ENCODE peak calls at places on chromosomes 6 and 20, in five cellular contexts. One of them, this sample, is unnamed.

GRCh38 chr6:114747995-114748625 is 405.3 kb upstream of the HS3ST5 start:
- DNase-seq in astrocyte: peak; percentile 42
- DNase-seq in neural progenitor cell: peak; percentile 58
- DNase-seq in K562: peak; percentile 19
- DNase-seq in psoas muscle: no peak
- DNase-seq in this sample: peak; percentile 72

GRCh38 chr20:58100731-58101356 is 127.6 kb downstream of the ANKRD60 start:
- DNase-seq in psoas muscle: no peak
- DNase-seq in neural progenitor cell: no peak
- DNase-seq in K562: no peak
- DNase-seq in astrocyte: no peak
- DNase-seq in this sample: no peak

GRCh38 chr6:144715344-144715743 is 430.2 kb downstream of the UTRN start:
- DNase-seq in psoas muscle: no peak
- DNase-seq in K562: no peak
- DNase-seq in neural progenitor cell: no peak
- DNase-seq in astrocyte: no peak
- DNase-seq in this sample: no peak

GRCh38 chr6:70270287-70271005 is 32.4 kb downstream of the COL9A1 start:
- DNase-seq in psoas muscle: no peak
- DNase-seq in K562: no peak
- DNase-seq in neural progenitor cell: peak; percentile 88
- DNase-seq in astrocyte: no peak
- DNase-seq in this sample: no peak

GRCh38 chr6:27830212-27830664 is 82.0 kb downstream of the OR2B2 start:
- DNase-seq in neural progenitor cell: peak; percentile 27
- DNase-seq in psoas muscle: no peak
- DNase-seq in astrocyte: no peak
- DNase-seq in K562: no peak
- DNase-seq in this sample: peak; percentile 44

GRCh38 chr20:53283597-53283996 is 310.0 kb downstream of the ZNF217 start:
- DNase-seq in astrocyte: no peak
- DNase-seq in psoas muscle: no peak
- DNase-seq in K562: no peak
- DNase-seq in neural progenitor cell: no peak
- DNase-seq in this sample: no peak

GRCh38 chr6:52423971-52424381 is 3.8 kb downstream of the EFHC1 start:
- DNase-seq in neural progenitor cell: no peak
- DNase-seq in psoas muscle: no peak
- DNase-seq in K562: no peak
- DNase-seq in astrocyte: peak; percentile 96
- DNase-seq in this sample: peak; percentile 88

GRCh38 chr20:3235661-3236324 is 3.2 kb downstream of the SLC4A11 start:
- DNase-seq in K562: no peak
- DNase-seq in psoas muscle: no peak
- DNase-seq in astrocyte: no peak
- DNase-seq in neural progenitor cell: no peak
- DNase-seq in this sample: peak; percentile 35

GRCh38 chr20:24959591-24960301 is 10.7 kb downstream of the CST7 start:
- DNase-seq in astrocyte: no peak
- DNase-seq in K562: no peak
- DNase-seq in psoas muscle: no peak
- DNase-seq in neural progenitor cell: no peak
- DNase-seq in this sample: no peak

GRCh38 chr20:12916699-12917098 is 92.1 kb upstream of the SPTLC3 start:
- DNase-seq in neural progenitor cell: peak; percentile 5
- DNase-seq in K562: no peak
- DNase-seq in psoas muscle: no peak
- DNase-seq in astrocyte: no peak
- DNase-seq in this sample: no peak

GRCh38 chr6:125829433-125829832 is 38.7 kb downstream of the NCOA7 start:
- DNase-seq in K562: no peak
- DNase-seq in psoas muscle: no peak
- DNase-seq in neural progenitor cell: no peak
- DNase-seq in astrocyte: no peak
- DNase-seq in this sample: no peak

GRCh38 chr6:107062691-107063090 is 34.7 kb downstream of the MTRES1 start:
- DNase-seq in neural progenitor cell: no peak
- DNase-seq in astrocyte: no peak
- DNase-seq in K562: no peak
- DNase-seq in psoas muscle: no peak
- DNase-seq in this sample: no peak

GRCh38 chr6:167130008-167130677 is 7.2 kb downstream of the CCR6 start:
- DNase-seq in astrocyte: no peak
- DNase-seq in psoas muscle: no peak
- DNase-seq in neural progenitor cell: no peak
- DNase-seq in K562: no peak
- DNase-seq in this sample: no peak

GRCh38 chr6:75145211-75145610 is 60.6 kb downstream of the COL12A1 start:
- DNase-seq in K562: no peak
- DNase-seq in astrocyte: no peak
- DNase-seq in psoas muscle: no peak
- DNase-seq in neural progenitor cell: no peak
- DNase-seq in this sample: no peak

GRCh38 chr20:9390441-9390840 is 123.9 kb upstream of the LAMP5 start:
- DNase-seq in neural progenitor cell: no peak
- DNase-seq in astrocyte: no peak
- DNase-seq in psoas muscle: no peak
- DNase-seq in K562: no peak
- DNase-seq in this sample: no peak

GRCh38 chr20:4956200-4956810 is 45.0 kb downstream of the SLC23A2 start:
- DNase-seq in astrocyte: no peak
- DNase-seq in K562: peak; percentile 32
- DNase-seq in neural progenitor cell: peak; percentile 74
- DNase-seq in psoas muscle: no peak
- DNase-seq in this sample: peak; percentile 74

GRCh38 chr6:34985236-34985635 is 96.2 kb downstream of the ANKS1A start:
- DNase-seq in neural progenitor cell: no peak
- DNase-seq in K562: no peak
- DNase-seq in psoas muscle: peak; percentile 38
- DNase-seq in astrocyte: no peak
- DNase-seq in this sample: no peak

GRCh38 chr6:163180874-163181541 is 233.5 kb upstream of the QKI start:
- DNase-seq in neural progenitor cell: peak; percentile 81
- DNase-seq in psoas muscle: peak; percentile 90
- DNase-seq in astrocyte: peak; percentile 36
- DNase-seq in K562: peak; percentile 33
- DNase-seq in this sample: peak; percentile 74

GRCh38 chr6:74690365-74690764 is 515.5 kb downstream of the COL12A1 start:
- DNase-seq in K562: no peak
- DNase-seq in astrocyte: peak; percentile 53
- DNase-seq in psoas muscle: no peak
- DNase-seq in neural progenitor cell: no peak
- DNase-seq in this sample: peak; percentile 5

GRCh38 chr20:17848649-17849048 is 119.9 kb downstream of the SNX5 start:
- DNase-seq in psoas muscle: no peak
- DNase-seq in neural progenitor cell: no peak
- DNase-seq in K562: no peak
- DNase-seq in astrocyte: no peak
- DNase-seq in this sample: no peak

GRCh38 chr6:166655251-166655650 is 28.2 kb upstream of the RPS6KA2 start:
- DNase-seq in K562: no peak
- DNase-seq in psoas muscle: no peak
- DNase-seq in neural progenitor cell: no peak
- DNase-seq in astrocyte: no peak
- DNase-seq in this sample: no peak

GRCh38 chr6:93403390-93403789 is 16.0 kb downstream of the EPHA7 start:
- DNase-seq in neural progenitor cell: no peak
- DNase-seq in psoas muscle: no peak
- DNase-seq in astrocyte: no peak
- DNase-seq in K562: no peak
- DNase-seq in this sample: no peak

GRCh38 chr6:41901882-41902519 is 6.8 kb upstream of the USP49 start:
- DNase-seq in K562: peak; percentile 58
- DNase-seq in psoas muscle: no peak
- DNase-seq in astrocyte: no peak
- DNase-seq in neural progenitor cell: peak; percentile 16
- DNase-seq in this sample: no peak

GRCh38 chr20:1617055-1617454 is 2.8 kb downstream of the SIRPB1 start:
- DNase-seq in K562: no peak
- DNase-seq in astrocyte: peak; percentile 25
- DNase-seq in psoas muscle: no peak
- DNase-seq in neural progenitor cell: no peak
- DNase-seq in this sample: peak; percentile 34

GRCh38 chr6:148997863-148998262 is 251.0 kb downstream of the UST start:
- DNase-seq in neural progenitor cell: no peak
- DNase-seq in astrocyte: peak; percentile 69
- DNase-seq in K562: no peak
- DNase-seq in psoas muscle: no peak
- DNase-seq in this sample: peak; percentile 87

GRCh38 chr6:159976844-159977241 is 8.0 kb downstream of the IGF2R start:
- DNase-seq in neural progenitor cell: no peak
- DNase-seq in psoas muscle: no peak
- DNase-seq in astrocyte: no peak
- DNase-seq in K562: no peak
- DNase-seq in this sample: no peak
- H3K4me1 ChIP-seq in neural progenitor cell: peaks cover 30% of the 10 kb centered on the region
- H3K4me1 ChIP-seq in psoas muscle: peaks cover 96% of the 10 kb centered on the region
- H3K4me1 ChIP-seq in astrocyte: peaks cover 39% of the 10 kb centered on the region
- H3K4me1 ChIP-seq in K562: peaks cover 75% of the 10 kb centered on the region
- H3K4me1 ChIP-seq in this sample: peaks cover 34% of the 10 kb centered on the region

GRCh38 chr6:12962529-12962928 is 246.0 kb downstream of the PHACTR1 start:
- DNase-seq in psoas muscle: no peak
- DNase-seq in K562: no peak
- DNase-seq in astrocyte: no peak
- DNase-seq in neural progenitor cell: no peak
- DNase-seq in this sample: no peak
- H3K27ac ChIP-seq in psoas muscle: no peak overlapping the region
- H3K27ac ChIP-seq in K562: no peak overlapping the region
- H3K27ac ChIP-seq in astrocyte: no peak overlapping the region
- H3K27ac ChIP-seq in neural progenitor cell: no peak overlapping the region
- H3K27ac ChIP-seq in this sample: no peak overlapping the region

GRCh38 chr6:108260809-108261569 is at the start of gene SNX3:
- DNase-seq in astrocyte: peak; percentile 92
- DNase-seq in neural progenitor cell: peak; percentile 97
- DNase-seq in psoas muscle: peak; percentile 98
- DNase-seq in K562: peak; percentile 93
- DNase-seq in this sample: peak; percentile 96
- TF ChIP-seq CTCF in astrocyte: no peak
- TF ChIP-seq CTCF in neural progenitor cell: peak; percentile 11
- TF ChIP-seq CTCF in psoas muscle: peak; percentile 16
- TF ChIP-seq CTCF in K562: peak; percentile 8
- TF ChIP-seq CTCF in this sample: no peak

DNA sequence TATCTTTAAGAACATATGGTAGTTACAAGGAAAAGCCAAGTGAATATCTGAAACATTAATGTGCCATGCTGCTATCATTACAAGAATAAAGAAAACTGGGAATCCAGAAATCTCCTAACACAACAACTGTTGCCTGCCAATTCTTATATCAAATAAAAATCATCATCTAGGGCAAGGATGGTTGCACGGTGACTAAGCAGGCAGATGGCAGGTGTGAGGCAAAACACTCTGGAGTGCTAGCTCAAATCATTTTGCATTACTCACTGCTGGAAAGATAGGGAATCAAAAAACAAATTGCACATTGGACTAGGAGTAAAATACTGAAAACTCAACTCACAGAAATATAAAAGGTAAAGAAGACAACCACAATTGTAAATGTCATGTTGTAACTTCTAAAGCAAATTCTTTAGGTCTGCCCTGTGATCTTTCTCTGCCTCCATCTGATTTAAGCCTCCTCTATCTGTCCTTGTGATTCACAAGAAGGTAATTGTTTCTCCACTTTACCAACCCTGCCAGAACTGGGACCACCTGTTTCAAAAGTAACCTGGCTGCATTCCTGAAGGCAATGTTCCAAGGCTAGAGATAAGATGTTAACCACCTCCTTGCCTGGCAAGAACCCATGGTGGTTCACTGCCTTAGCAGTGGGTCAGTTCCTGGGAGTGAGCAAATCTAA is 33.0 kb upstream of the LCA5 start:
- DNase-seq in K562: no peak
- DNase-seq in neural progenitor cell: no peak
- DNase-seq in psoas muscle: no peak
- DNase-seq in astrocyte: peak; percentile 87
- DNase-seq in this sample: peak; percentile 89
- H3K4me1 ChIP-seq in K562: no peaks in the 10 kb centered on the region
- H3K4me1 ChIP-seq in neural progenitor cell: peaks cover 14% of the 10 kb centered on the region
- H3K4me1 ChIP-seq in psoas muscle: peaks cover 9% of the 10 kb centered on the region
- H3K4me1 ChIP-seq in astrocyte: peaks cover 31% of the 10 kb centered on the region
- H3K4me1 ChIP-seq in this sample: no peaks in the 10 kb centered on the region

GRCh38 chr6:5442946-5443345 is 181.6 kb downstream of the FARS2 start:
- DNase-seq in K562: no peak
- DNase-seq in neural progenitor cell: no peak
- DNase-seq in astrocyte: no peak
- DNase-seq in psoas muscle: no peak
- DNase-seq in this sample: no peak

GRCh38 chr6:5443491-5443890 is 182.2 kb downstream of the FARS2 start:
- DNase-seq in astrocyte: no peak
- DNase-seq in psoas muscle: no peak
- DNase-seq in K562: no peak
- DNase-seq in neural progenitor cell: no peak
- DNase-seq in this sample: no peak

GRCh38 chr6:5442319-5442718 is 181.0 kb downstream of the FARS2 start:
- DNase-seq in psoas muscle: no peak
- DNase-seq in neural progenitor cell: no peak
- DNase-seq in astrocyte: no peak
- DNase-seq in K562: no peak
- DNase-seq in this sample: no peak

GRCh38 chr6:5438882-5439584 is 177.7 kb downstream of the FARS2 start:
- DNase-seq in neural progenitor cell: no peak
- DNase-seq in psoas muscle: no peak
- DNase-seq in astrocyte: no peak
- DNase-seq in K562: no peak
- DNase-seq in this sample: no peak

DNA sequence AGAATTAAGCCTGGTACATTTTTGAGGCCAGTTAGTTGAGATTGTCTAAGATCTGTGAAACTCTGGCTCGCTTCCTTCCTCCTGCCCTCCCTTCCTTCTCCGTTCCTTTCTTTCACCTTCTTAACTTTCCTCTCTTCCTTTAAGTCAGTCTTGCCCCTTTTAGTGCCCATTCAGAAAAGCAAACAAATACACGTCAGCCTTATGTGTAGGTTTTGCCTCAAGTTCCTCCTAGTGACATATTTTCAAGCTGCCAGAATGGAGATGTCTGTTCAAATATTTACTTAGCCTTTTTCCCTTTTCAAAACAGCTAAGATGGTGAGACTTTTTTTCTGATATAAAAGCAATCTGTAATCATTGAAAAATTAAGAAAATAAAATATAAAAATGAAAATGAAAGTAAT is 178.4 kb downstream of the FARS2 start:
- DNase-seq in astrocyte: no peak
- DNase-seq in psoas muscle: no peak
- DNase-seq in neural progenitor cell: no peak
- DNase-seq in K562: no peak
- DNase-seq in this sample: no peak
- H3K27ac ChIP-seq in astrocyte: no peak overlapping the region
- H3K27ac ChIP-seq in psoas muscle: no peak overlapping the region
- H3K27ac ChIP-seq in neural progenitor cell: no peak overlapping the region
- H3K27ac ChIP-seq in K562: no peak overlapping the region
- H3K27ac ChIP-seq in this sample: no peak overlapping the region

This sample was measured in fibroblast of lung.